ENCODE peak calls at places on chromosomes 5 and 9, in seven cellular contexts. One of them, this sample, is unnamed.

GRCh38 chr9:127788337-127789011 is 2.6 kb downstream of the CDK9 start:
- DNase-seq in ovary: no peak
- DNase-seq in body of pancreas: peak
- DNase-seq in stomach: no peak
- DNase-seq in heart left ventricle: no peak
- DNase-seq in A549: no peak
- DNase-seq in IMR-90: no peak
- DNase-seq in this sample: no peak

GRCh38 chr5:15105799-15106393 is 234.3 kb upstream of the ANKH start:
- DNase-seq in ovary: peak
- DNase-seq in stomach: peak
- DNase-seq in heart left ventricle: no peak
- DNase-seq in body of pancreas: peak
- DNase-seq in IMR-90: peak
- DNase-seq in A549: peak
- DNase-seq in this sample: peak

GRCh38 chr9:23672121-23672520 is 153.9 kb downstream of the ELAVL2 start:
- DNase-seq in IMR-90: no peak
- DNase-seq in stomach: no peak
- DNase-seq in body of pancreas: no peak
- DNase-seq in A549: no peak
- DNase-seq in heart left ventricle: no peak
- DNase-seq in ovary: no peak
- DNase-seq in this sample: no peak

GRCh38 chr5:98205691-98206461 is 567.6 kb upstream of the RGMB start:
- DNase-seq in stomach: no peak
- DNase-seq in ovary: no peak
- DNase-seq in IMR-90: peak
- DNase-seq in A549: no peak
- DNase-seq in body of pancreas: no peak
- DNase-seq in heart left ventricle: no peak
- DNase-seq in this sample: no peak

GRCh38 chr9:112896131-112896530 is 5.5 kb upstream of the SLC46A2 start:
- DNase-seq in heart left ventricle: no peak
- DNase-seq in IMR-90: no peak
- DNase-seq in body of pancreas: no peak
- DNase-seq in A549: no peak
- DNase-seq in stomach: no peak
- DNase-seq in ovary: no peak
- DNase-seq in this sample: no peak

GRCh38 chr5:10301842-10302610 is 5.7 kb downstream of the CMBL start:
- DNase-seq in stomach: peak
- DNase-seq in heart left ventricle: peak
- DNase-seq in body of pancreas: peak
- DNase-seq in IMR-90: no peak
- DNase-seq in A549: peak
- DNase-seq in ovary: no peak
- DNase-seq in this sample: no peak

GRCh38 chr5:61052870-61053269 is 107.9 kb downstream of the NDUFAF2 start:
- DNase-seq in ovary: no peak
- DNase-seq in IMR-90: peak
- DNase-seq in heart left ventricle: no peak
- DNase-seq in stomach: no peak
- DNase-seq in A549: peak
- DNase-seq in body of pancreas: no peak
- DNase-seq in this sample: no peak

GRCh38 chr5:36279054-36279698 is 22.5 kb downstream of the RANBP3L start:
- DNase-seq in IMR-90: no peak
- DNase-seq in ovary: no peak
- DNase-seq in A549: no peak
- DNase-seq in stomach: no peak
- DNase-seq in heart left ventricle: no peak
- DNase-seq in body of pancreas: no peak
- DNase-seq in this sample: no peak

GRCh38 chr5:141869514-141869913 is 8.7 kb downstream of the PCDH1 start:
- DNase-seq in stomach: peak
- DNase-seq in ovary: no peak
- DNase-seq in body of pancreas: peak
- DNase-seq in IMR-90: no peak
- DNase-seq in heart left ventricle: no peak
- DNase-seq in A549: no peak
- DNase-seq in this sample: peak

GRCh38 chr5:132498686-132499271 is 8.2 kb upstream of the IRF1 start:
- DNase-seq in A549: no peak
- DNase-seq in IMR-90: peak
- DNase-seq in body of pancreas: no peak
- DNase-seq in heart left ventricle: no peak
- DNase-seq in stomach: peak
- DNase-seq in ovary: peak
- DNase-seq in this sample: peak

GRCh38 chr5:180202939-180203573 is 6.0 kb downstream of the RASGEF1C start:
- DNase-seq in IMR-90: no peak
- DNase-seq in stomach: no peak
- DNase-seq in heart left ventricle: no peak
- DNase-seq in ovary: no peak
- DNase-seq in A549: no peak
- DNase-seq in body of pancreas: no peak
- DNase-seq in this sample: no peak

GRCh38 chr9:37592108-37592951 is at the start of gene TOMM5:
- DNase-seq in body of pancreas: peak
- DNase-seq in IMR-90: peak
- DNase-seq in ovary: peak
- DNase-seq in A549: peak
- DNase-seq in heart left ventricle: peak
- DNase-seq in stomach: peak
- DNase-seq in this sample: peak
- TF ChIP-seq CTCF in body of pancreas: peak
- TF ChIP-seq CTCF in IMR-90: no peak
- TF ChIP-seq CTCF in ovary: no peak
- TF ChIP-seq CTCF in A549: no peak
- TF ChIP-seq CTCF in heart left ventricle: no peak
- TF ChIP-seq CTCF in stomach: no peak
- TF ChIP-seq CTCF in this sample: no peak

DNA sequence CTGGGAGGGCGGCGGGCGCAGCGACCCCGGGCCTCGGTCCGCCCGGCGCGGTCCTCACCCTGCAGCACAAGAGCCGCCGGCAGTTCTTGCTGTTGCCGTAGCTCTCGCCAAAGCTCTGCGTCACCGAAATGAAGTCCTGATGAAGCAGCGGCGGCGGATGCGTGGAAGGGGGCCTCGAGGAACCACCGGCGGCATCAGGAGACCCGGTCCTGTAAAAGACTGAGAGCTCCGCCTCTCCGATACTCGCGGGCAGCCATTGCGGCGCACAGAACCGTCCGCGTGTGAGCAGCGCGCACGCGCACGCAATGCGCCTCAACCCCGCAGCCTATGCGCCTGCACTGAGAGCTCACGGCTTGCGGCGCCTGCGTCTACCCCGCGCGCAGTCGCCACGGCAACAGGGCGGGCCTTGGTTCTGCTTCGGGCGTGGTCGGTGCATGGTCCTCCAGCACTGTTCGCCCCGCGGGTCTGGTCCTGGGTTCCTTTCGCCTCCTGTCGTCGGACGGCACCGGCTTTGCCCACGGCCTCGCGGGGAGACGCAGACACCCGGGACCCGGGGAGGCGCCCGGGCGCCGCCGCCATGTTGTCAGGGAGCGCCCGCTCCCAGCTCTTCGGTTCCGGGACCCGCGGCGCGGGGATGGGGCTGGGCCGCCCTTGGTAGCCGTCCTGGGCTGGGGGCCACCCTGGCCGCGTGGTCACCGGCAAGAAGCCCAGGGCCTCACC is 9.3 kb upstream of the GRIN1 start:
- DNase-seq in A549: peak
- DNase-seq in stomach: peak
- DNase-seq in heart left ventricle: peak
- DNase-seq in body of pancreas: peak
- DNase-seq in ovary: peak
- DNase-seq in IMR-90: peak
- DNase-seq in this sample: peak
- TF ChIP-seq POLR2A in A549: peak
- TF ChIP-seq POLR2A in stomach: no peak
- TF ChIP-seq POLR2A in heart left ventricle: peak
- TF ChIP-seq POLR2A in body of pancreas: peak
- TF ChIP-seq POLR2A in ovary: no peak
- TF ChIP-seq POLR2A in IMR-90: no peak
- TF ChIP-seq POLR2A in this sample: no peak

GRCh38 chr5:55634204-55634785 is 77.8 kb downstream of the SLC38A9 start:
- DNase-seq in stomach: no peak
- DNase-seq in IMR-90: peak
- DNase-seq in ovary: peak
- DNase-seq in heart left ventricle: no peak
- DNase-seq in A549: no peak
- DNase-seq in body of pancreas: peak
- DNase-seq in this sample: peak
- H3K4me3 ChIP-seq in stomach: no peak
- H3K4me3 ChIP-seq in IMR-90: no peak
- H3K4me3 ChIP-seq in ovary: no peak
- H3K4me3 ChIP-seq in heart left ventricle: no peak
- H3K4me3 ChIP-seq in A549: no peak
- H3K4me3 ChIP-seq in body of pancreas: no peak
- H3K4me3 ChIP-seq in this sample: no peak

GRCh38 chr9:31140316-31140715 is 1244.1 kb upstream of the ACO1 start:
- DNase-seq in A549: peak
- DNase-seq in IMR-90: no peak
- DNase-seq in body of pancreas: no peak
- DNase-seq in ovary: no peak
- DNase-seq in heart left ventricle: no peak
- DNase-seq in stomach: no peak
- DNase-seq in this sample: no peak
- TF ChIP-seq CTCF in A549: peak
- TF ChIP-seq CTCF in IMR-90: peak
- TF ChIP-seq CTCF in body of pancreas: peak
- TF ChIP-seq CTCF in ovary: no peak
- TF ChIP-seq CTCF in heart left ventricle: peak
- TF ChIP-seq CTCF in stomach: peak
- TF ChIP-seq CTCF in this sample: no peak

GRCh38 chr5:160423025-160423554 is 1.4 kb downstream of the PTTG1 start:
- DNase-seq in A549: no peak
- DNase-seq in body of pancreas: no peak
- DNase-seq in stomach: no peak
- DNase-seq in heart left ventricle: no peak
- DNase-seq in ovary: no peak
- DNase-seq in IMR-90: no peak
- DNase-seq in this sample: no peak

GRCh38 chr5:160419458-160420330 is 813 bp upstream of the SLU7 start:
- DNase-seq in body of pancreas: no peak
- DNase-seq in heart left ventricle: no peak
- DNase-seq in ovary: no peak
- DNase-seq in stomach: no peak
- DNase-seq in IMR-90: no peak
- DNase-seq in A549: no peak
- DNase-seq in this sample: no peak

GRCh38 chr5:160421625-160422258 is at the start of gene PTTG1:
- DNase-seq in body of pancreas: peak
- DNase-seq in stomach: peak
- DNase-seq in ovary: peak
- DNase-seq in heart left ventricle: peak
- DNase-seq in IMR-90: peak
- DNase-seq in A549: peak
- DNase-seq in this sample: peak

GRCh38 chr5:160420331-160420610 is 1.4 kb upstream of the PTTG1 start:
- DNase-seq in heart left ventricle: no peak
- DNase-seq in A549: no peak
- DNase-seq in body of pancreas: no peak
- DNase-seq in ovary: no peak
- DNase-seq in stomach: no peak
- DNase-seq in IMR-90: no peak
- DNase-seq in this sample: no peak

DNA sequence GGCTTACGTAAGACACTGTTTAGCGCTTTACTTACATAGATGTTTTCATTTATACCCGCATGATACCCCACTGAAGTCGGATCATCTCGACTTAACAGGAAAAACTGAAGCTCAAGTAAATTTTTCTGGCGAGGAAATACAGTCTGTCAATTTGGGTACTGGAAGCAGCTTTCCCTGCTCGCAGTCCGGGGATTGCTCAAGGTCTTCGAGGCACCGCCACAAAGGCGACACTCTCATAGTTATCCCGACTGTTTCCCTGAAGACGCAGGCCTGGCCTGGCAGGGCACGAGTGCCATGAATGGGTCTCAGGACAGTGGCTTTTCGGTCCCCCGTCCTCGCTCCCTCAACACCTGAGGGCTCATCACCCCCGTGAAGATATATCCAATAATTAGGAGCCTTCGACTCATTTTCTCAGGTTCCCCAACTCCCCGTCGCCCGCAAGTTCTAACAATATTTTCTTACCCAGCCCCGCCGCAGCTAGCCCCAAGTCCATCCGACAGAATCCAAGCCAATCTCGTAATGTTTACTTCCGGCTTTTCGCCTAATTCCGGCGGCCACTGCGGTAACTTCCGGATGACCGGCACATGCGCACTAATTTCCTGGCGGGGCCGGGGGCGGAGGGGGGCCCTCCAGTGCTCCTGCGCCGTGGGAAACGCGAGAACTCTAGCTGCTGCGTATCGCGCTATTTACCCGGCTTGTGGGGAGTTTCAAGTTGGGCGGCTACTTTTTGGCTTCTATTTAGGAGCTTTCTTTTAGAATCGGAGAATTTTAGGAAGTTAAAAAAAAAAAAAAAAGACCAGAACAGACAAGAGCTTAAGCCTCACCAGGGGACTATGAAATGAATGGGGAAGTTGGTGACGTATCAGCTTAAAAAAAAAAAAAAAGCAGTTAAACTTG is at the start of gene SLU7:
- DNase-seq in heart left ventricle: peak
- DNase-seq in A549: peak
- DNase-seq in IMR-90: peak
- DNase-seq in stomach: peak
- DNase-seq in ovary: peak
- DNase-seq in body of pancreas: peak
- DNase-seq in this sample: peak
- TF ChIP-seq POLR2A in heart left ventricle: peak
- TF ChIP-seq POLR2A in A549: peak
- TF ChIP-seq POLR2A in IMR-90: peak
- TF ChIP-seq POLR2A in stomach: no peak
- TF ChIP-seq POLR2A in ovary: peak
- TF ChIP-seq POLR2A in body of pancreas: peak
- TF ChIP-seq POLR2A in this sample: peak

GRCh38 chr9:30075022-30075421 is 2309.4 kb upstream of the ACO1 start:
- DNase-seq in A549: no peak
- DNase-seq in heart left ventricle: no peak
- DNase-seq in body of pancreas: no peak
- DNase-seq in ovary: no peak
- DNase-seq in stomach: no peak
- DNase-seq in IMR-90: no peak
- DNase-seq in this sample: no peak
- H3K4me3 ChIP-seq in A549: no peak
- H3K4me3 ChIP-seq in heart left ventricle: no peak
- H3K4me3 ChIP-seq in body of pancreas: no peak
- H3K4me3 ChIP-seq in ovary: no peak
- H3K4me3 ChIP-seq in stomach: no peak
- H3K4me3 ChIP-seq in IMR-90: no peak
- H3K4me3 ChIP-seq in this sample: no peak